ENCODE peak calls at places on chromosomes 5 and 9, in six cellular contexts. U is BJ, T is sigmoid colon, P is mesenchymal stem cell, W is adipocyte, G is testis. S is an unnamed sample. For H3K36me3, the result is how much of the 10 kb centered on the place peaks cover.

GRCh38 chr9:121780641-121781040 is 129.2 kb downstream of the DAB2IP start:
- DNase-seq in U (no peak), T (no peak), P (no peak), W (no peak), G (peak), S (no peak)

GRCh38 chr5:177116631-177117373 is 16.8 kb upstream of the NSD1 start:
- DNase-seq in U (no peak), T (peak), P (no peak), W (peak), G (peak), S (peak)

GRCh38 chr5:146796911-146797310 is 81.6 kb downstream of the PPP2R2B start:
- DNase-seq in U (no peak), T (no peak), P (no peak), W (no peak), G (no peak), S (no peak)

GRCh38 chr5:91206734-91207133 is 176.4 kb downstream of the ARRDC3 start:
- DNase-seq in U (no peak), T (no peak), P (peak), W (peak), G (no peak), S (peak)

GRCh38 chr5:36494756-36495637 is 111.4 kb upstream of the SLC1A3 start:
- DNase-seq in U (no peak), T (peak), P (no peak), W (no peak), G (peak), S (peak)

GRCh38 chr5:164013077-164013670 is 507.8 kb downstream of the MAT2B start:
- DNase-seq in U (no peak), T (peak), P (peak), W (peak), G (peak), S (peak)

GRCh38 chr5:76337949-76338589 is 65.0 kb upstream of the IQGAP2 start:
- DNase-seq in U (no peak), T (no peak), P (peak), W (peak), G (peak), S (peak)

GRCh38 chr9:13688990-13689600 is 409.6 kb upstream of the MPDZ start:
- DNase-seq in U (no peak), T (no peak), P (peak), W (peak), G (peak), S (peak)

GRCh38 chr5:67964619-67965018 is 250.9 kb upstream of the PIK3R1 start:
- DNase-seq in U (no peak), T (no peak), P (no peak), W (no peak), G (no peak), S (no peak)

GRCh38 chr5:171588790-171589189 is 169.3 kb downstream of the FGF18 start:
- DNase-seq in U (no peak), T (no peak), P (no peak), W (no peak), G (no peak), S (no peak)

GRCh38 chr5:8557728-8558127 is 688.8 kb downstream of the MTRR start:
- DNase-seq in U (no peak), T (no peak), P (no peak), W (no peak), G (no peak), S (no peak)

GRCh38 chr5:111697215-111697614 is 59.8 kb downstream of the NREP start:
- DNase-seq in U (no peak), T (no peak), P (peak), W (no peak), G (no peak), S (no peak)

GRCh38 chr5:137142371-137143243 is 356.5 kb downstream of the SPOCK1 start:
- DNase-seq in U (peak), T (no peak), P (peak), W (peak), G (peak), S (peak)

GRCh38 chr5:146561711-146562110 is 45.7 kb upstream of the GPR151 start:
- DNase-seq in U (peak), T (no peak), P (no peak), W (no peak), G (no peak), S (no peak)

GRCh38 chr9:16012621-16013020 is 459.8 kb downstream of the CCDC171 start:
- DNase-seq in U (no peak), T (no peak), P (peak), W (peak), G (no peak), S (peak)

GRCh38 chr5:87300744-87301143 is 33.1 kb downstream of the RASA1 start:
- DNase-seq in U (peak), T (no peak), P (peak), W (peak), G (no peak), S (peak)

GRCh38 chr5:59020611-59021285 is 437.9 kb downstream of the RAB3C start:
- DNase-seq in U (no peak), T (no peak), P (no peak), W (no peak), G (no peak), S (no peak)

GRCh38 chr9:106649664-106650063 is 213.3 kb upstream of the ZNF462 start:
- DNase-seq in U (no peak), T (no peak), P (no peak), W (no peak), G (no peak), S (no peak)

GRCh38 chr9:98603821-98604383 is 104.8 kb downstream of the GABBR2 start:
- DNase-seq in U (no peak), T (no peak), P (no peak), W (no peak), G (no peak), S (no peak)

GRCh38 chr5:125582358-125582757 is 835.9 kb upstream of the ZNF608 start:
- DNase-seq in U (no peak), T (no peak), P (no peak), W (peak), G (no peak), S (no peak)

GRCh38 chr5:10987291-10987806 is 226.3 kb upstream of the DAP start:
- DNase-seq in U (no peak), T (no peak), P (peak), W (no peak), G (no peak), S (no peak)

GRCh38 chr5:11322133-11322532 is 561.1 kb upstream of the DAP start:
- DNase-seq in U (no peak), T (no peak), P (peak), W (no peak), G (no peak), S (no peak)

GRCh38 chr5:94385767-94386166 is 232.6 kb downstream of the KIAA0825 start:
- DNase-seq in U (no peak), T (no peak), P (no peak), W (no peak), G (no peak), S (no peak)

GRCh38 chr5:111389390-111390082 is 122.8 kb downstream of the STARD4 start:
- DNase-seq in U (peak), T (no peak), P (peak), W (peak), G (no peak), S (peak)

GRCh38 chr9:78280982-78281668 is 15.8 kb upstream of the PSAT1 start:
- DNase-seq in U (no peak), T (peak), P (peak), W (peak), G (peak), S (peak)

GRCh38 chr5:171630047-171630669 is 155.5 kb upstream of the SMIM23 start:
- DNase-seq in U (no peak), T (peak), P (peak), W (peak), G (peak), S (peak)

GRCh38 chr5:55868846-55869245 is 17.7 kb downstream of the IL31RA start:
- DNase-seq in U (peak), T (no peak), P (peak), W (peak), G (no peak), S (peak)

GRCh38 chr5:132493241-132493640 is 2.7 kb upstream of the IRF1 start:
- DNase-seq in U (no peak), T (peak), P (no peak), W (no peak), G (no peak), S (no peak)

GRCh38 chr9:135349963-135350360 is 129.6 kb upstream of the PPP1R26 start:
- DNase-seq in U (no peak), T (no peak), P (no peak), W (no peak), G (no peak), S (no peak)

GRCh38 chr9:98795970-98796363 is 388 bp downstream of the ANKS6 start:
- DNase-seq in U (no peak), T (no peak), P (peak), W (peak), G (no peak), S (no peak)

GRCh38 chr5:149038336-149039075 is 24.4 kb downstream of the SH3TC2 start:
- DNase-seq in U (no peak), T (no peak), P (no peak), W (no peak), G (no peak), S (no peak)

GRCh38 chr5:80933061-80933460 is 27.1 kb upstream of the RASGRF2 start:
- DNase-seq in U (no peak), T (no peak), P (no peak), W (no peak), G (no peak), S (peak)

GRCh38 chr5:107553063-107553676 is 117.6 kb downstream of the EFNA5 start:
- DNase-seq in U (no peak), T (no peak), P (peak), W (peak), G (no peak), S (peak)

GRCh38 chr5:146643805-146644204 is 127.8 kb upstream of the GPR151 start:
- DNase-seq in U (no peak), T (no peak), P (no peak), W (no peak), G (no peak), S (no peak)

GRCh38 chr5:149133795-149134777 is 7.2 kb upstream of the ABLIM3 start:
- DNase-seq in U (peak), T (no peak), P (peak), W (peak), G (no peak), S (peak)

GRCh38 chr9:113951032-113951372 is 74.9 kb downstream of the ZNF618 start:
- DNase-seq in U (no peak), T (no peak), P (no peak), W (no peak), G (no peak), S (no peak)
- H3K36me3 ChIP-seq in U (under half), T (under half), P (under half), W (under half), G (under half), S (under half)

GRCh38 chr9:111118256-111118950 is 80.1 kb upstream of the LPAR1 start:
- DNase-seq in U (peak), T (no peak), P (peak), W (peak), G (no peak), S (peak)
- H3K36me3 ChIP-seq in U (under half), T (under half), P (under half), W (under half), G (under half), S (under half)

GRCh38 chr9:4803670-4804530 is 11.2 kb downstream of the RCL1 start:
- DNase-seq in U (no peak), T (no peak), P (no peak), W (no peak), G (peak), S (no peak)
- H3K36me3 ChIP-seq in U (under half), T (under half), P (under half), W (under half), G (under half), S (under half)

DNA sequence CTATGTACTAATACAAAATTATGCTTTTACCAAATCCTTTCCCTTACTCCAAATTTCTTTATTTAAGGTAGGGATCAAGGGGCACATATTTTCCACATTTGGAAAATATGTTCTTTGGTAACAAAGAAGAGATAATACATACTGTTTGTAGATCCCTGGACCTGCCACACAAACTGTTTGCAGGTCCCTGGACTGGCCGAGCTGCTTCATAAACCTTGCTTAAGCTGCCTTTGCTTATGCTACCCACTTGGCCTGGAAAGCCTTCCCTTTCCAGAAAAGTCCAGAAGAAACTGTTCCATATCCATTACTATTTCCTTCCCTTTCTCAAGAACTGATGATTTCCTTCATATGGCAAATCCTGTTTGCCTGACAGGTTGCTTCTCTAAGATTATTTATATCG is 22.6 kb upstream of the DMXL1 start:
- DNase-seq in U (no peak), T (no peak), P (no peak), W (peak), G (no peak), S (no peak)
- H3K36me3 ChIP-seq in U (under half), T (under half), P (under half), W (under half), G (under half), S (under half)

DNA sequence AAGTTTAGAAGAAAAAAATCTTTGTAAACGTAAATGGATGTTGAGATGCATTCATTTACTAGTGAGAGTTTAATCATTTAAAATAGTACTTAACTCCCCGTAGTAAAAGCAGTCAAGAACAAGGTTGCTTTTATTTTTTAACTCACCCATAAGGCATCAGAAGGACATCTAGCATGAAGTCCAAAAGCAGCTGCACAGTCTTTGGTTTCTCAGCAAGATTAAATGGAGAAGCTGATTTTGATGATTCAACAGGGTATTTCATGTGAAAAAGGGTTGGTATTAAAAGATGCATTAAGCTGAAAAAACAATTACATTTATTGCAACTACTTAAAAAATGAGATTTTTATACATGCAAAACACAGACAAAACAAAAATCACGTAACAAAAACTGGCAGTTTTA is 44.0 kb downstream of the ECPAS start:
- DNase-seq in U (no peak), T (no peak), P (no peak), W (no peak), G (no peak), S (no peak)
- H3K36me3 ChIP-seq in U (under half), T (under half), P (half or more), W (half or more), G (under half), S (under half)

GRCh38 chr5:96745025-96745424 is 62.7 kb downstream of the ERAP1 start:
- DNase-seq in U (no peak), T (no peak), P (no peak), W (no peak), G (no peak), S (no peak)
- H3K36me3 ChIP-seq in U (under half), T (half or more), P (half or more), W (half or more), G (under half), S (half or more)

GRCh38 chr5:159091051-159091450 is 8.7 kb downstream of the EBF1 start:
- DNase-seq in U (no peak), T (no peak), P (no peak), W (no peak), G (no peak), S (no peak)
- H3K36me3 ChIP-seq in U (under half), T (under half), P (half or more), W (half or more), G (under half), S (under half)

GRCh38 chr9:108963459-108964143 is 29.4 kb downstream of the ABITRAM start:
- DNase-seq in U (no peak), T (no peak), P (no peak), W (no peak), G (peak), S (peak)

GRCh38 chr9:108972186-108972585 is 38.0 kb downstream of the ABITRAM start:
- DNase-seq in U (no peak), T (no peak), P (no peak), W (no peak), G (no peak), S (no peak)

GRCh38 chr9:108973876-108974275 is 39.4 kb downstream of the CTNNAL1 start:
- DNase-seq in U (no peak), T (no peak), P (no peak), W (no peak), G (peak), S (no peak)

GRCh38 chr9:108972626-108973209 is 38.5 kb downstream of the ABITRAM start:
- DNase-seq in U (peak), T (no peak), P (no peak), W (peak), G (no peak), S (no peak)

DNA sequence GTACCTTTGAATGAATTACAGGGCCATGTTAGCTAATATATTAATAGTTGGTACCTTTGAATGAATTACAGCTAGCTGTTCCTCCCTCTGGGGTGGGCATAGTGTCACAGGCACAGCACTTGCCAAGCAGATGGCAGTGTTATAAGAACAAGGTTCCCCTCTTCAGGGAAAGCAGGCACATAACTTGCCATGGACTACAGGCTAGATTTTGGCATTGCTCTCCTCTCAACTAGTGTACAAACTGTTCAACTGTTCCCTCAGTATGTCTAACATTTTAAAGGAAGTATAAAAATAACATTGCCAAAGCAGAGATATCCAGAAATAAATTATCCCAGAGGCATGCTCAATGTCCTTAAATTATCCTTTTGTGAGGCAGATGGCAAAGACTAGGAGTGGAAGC is 33.7 kb downstream of the ABITRAM start:
- DNase-seq in U (no peak), T (no peak), P (no peak), W (no peak), G (no peak), S (no peak)
- H3K36me3 ChIP-seq in U (under half), T (under half), P (half or more), W (under half), G (under half), S (under half)

GRCh38 chr5:174311531-174312269 is 266.2 kb downstream of the NSG2 start:
- DNase-seq in U (no peak), T (no peak), P (peak), W (peak), G (peak), S (peak)
- H3K36me3 ChIP-seq in U (under half), T (under half), P (under half), W (under half), G (under half), S (under half)

DNA sequence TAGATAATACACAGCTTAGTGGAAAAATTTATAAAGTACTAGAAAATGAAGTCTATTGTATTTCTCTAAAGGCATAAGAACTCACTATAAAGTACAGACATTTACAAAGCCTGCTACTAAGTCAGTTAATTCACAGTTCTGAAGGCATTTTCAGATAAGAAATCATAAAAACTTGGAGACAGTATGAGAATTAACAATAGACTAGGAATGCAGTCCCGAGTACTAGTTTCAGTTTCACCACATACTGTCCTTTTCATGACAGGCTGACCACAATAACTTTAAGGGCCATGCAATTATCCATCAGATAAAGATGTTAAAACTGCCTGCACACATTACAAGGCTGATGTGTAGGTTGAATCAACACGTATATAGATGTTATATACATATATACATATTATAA is 362.6 kb upstream of the SMC2 start:
- DNase-seq in U (no peak), T (no peak), P (no peak), W (no peak), G (no peak), S (peak)
- H3K36me3 ChIP-seq in U (under half), T (under half), P (under half), W (under half), G (under half), S (under half)

S was measured in brain microvascular endothelial cell.